ENCODE peak calls at places on chromosomes 3 and 15, in six cellular contexts. M, V, X, Z, W and U are unnamed samples.

GRCh38 chr3:11445883-11446282 is 173.7 kb downstream of the ATG7 start:
- DNase-seq in M (peak), V (peak), X (no peak), Z (no peak), W (no peak), U (no peak)

GRCh38 chr3:128145279-128145678 is 8.0 kb upstream of the EEFSEC start:
- DNase-seq in M (no peak), V (no peak), X (no peak), Z (no peak), W (no peak), U (no peak)

GRCh38 chr15:25177955-25178801 is 223.4 kb downstream of the SNRPN start:
- DNase-seq in M (no peak), V (peak), X (peak), Z (peak), W (no peak), U (peak)

GRCh38 chr3:187941135-187941847 is 196.0 kb upstream of the BCL6 start:
- DNase-seq in M (no peak), V (no peak), X (no peak), Z (no peak), W (no peak), U (no peak)

GRCh38 chr3:77122610-77123009 is 82.7 kb downstream of the ROBO2 start:
- DNase-seq in M (no peak), V (no peak), X (no peak), Z (no peak), W (no peak), U (no peak)

GRCh38 chr3:18302517-18302916 is 122.6 kb downstream of the SATB1 start:
- DNase-seq in M (peak), V (no peak), X (no peak), Z (no peak), W (no peak), U (no peak)

GRCh38 chr3:14369675-14370669 is 32.4 kb upstream of the SLC6A6 start:
- DNase-seq in M (no peak), V (no peak), X (no peak), Z (no peak), W (no peak), U (no peak)

GRCh38 chr3:35659808-35660207 is 20.5 kb downstream of the ARPP21 start:
- DNase-seq in M (no peak), V (no peak), X (no peak), Z (no peak), W (no peak), U (no peak)

GRCh38 chr3:136621628-136622027 is 130.6 kb downstream of the STAG1 start:
- DNase-seq in M (peak), V (no peak), X (no peak), Z (no peak), W (peak), U (no peak)

GRCh38 chr15:42955518-42955917 is 34.9 kb upstream of the TTBK2 start:
- DNase-seq in M (peak), V (no peak), X (no peak), Z (no peak), W (peak), U (no peak)

GRCh38 chr3:52119056-52119455 is 35.2 kb downstream of the POC1A start:
- DNase-seq in M (no peak), V (no peak), X (no peak), Z (no peak), W (no peak), U (no peak)

GRCh38 chr15:27681038-27681437 is 418.1 kb downstream of the OCA2 start:
- DNase-seq in M (no peak), V (no peak), X (no peak), Z (no peak), W (no peak), U (no peak)

GRCh38 chr3:49411550-49411967 is 217 bp downstream of the RHOA start:
- DNase-seq in M (no peak), V (no peak), X (peak), Z (no peak), W (no peak), U (no peak)

GRCh38 chr15:96171842-96172241 is 158.7 kb upstream of the NR2F2 start:
- DNase-seq in M (peak), V (no peak), X (peak), Z (no peak), W (no peak), U (no peak)

DNA sequence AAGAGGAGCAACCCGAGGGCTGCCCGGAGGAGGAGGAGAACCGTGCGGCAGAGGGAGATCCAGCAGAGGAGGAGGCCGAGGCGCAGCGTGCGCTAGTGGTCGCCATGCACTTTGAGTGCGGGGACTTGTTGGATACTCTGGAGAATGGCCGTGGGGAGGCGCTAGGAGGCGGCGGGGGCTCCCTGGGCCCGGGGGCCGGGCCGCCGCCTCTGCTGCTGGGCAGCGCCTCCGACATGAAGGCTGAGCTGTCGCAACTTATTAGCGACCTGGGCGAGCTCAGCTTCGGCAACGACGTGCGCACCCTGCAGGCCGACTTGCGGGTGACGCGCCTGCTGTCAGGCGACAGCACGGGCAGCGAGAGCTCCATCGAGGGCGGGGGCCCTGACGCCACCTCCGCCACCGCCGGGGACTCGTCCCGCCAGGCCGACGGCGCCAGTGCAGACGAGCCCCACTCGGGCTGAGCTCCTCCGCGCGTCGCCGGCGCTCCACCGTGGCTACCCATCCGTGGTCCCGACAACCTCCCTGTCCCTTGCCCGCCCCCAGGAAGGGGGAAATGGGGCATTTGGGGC is 2.0 kb downstream of the FAM43A start:
- DNase-seq in M (peak), V (peak), X (peak), Z (peak), W (no peak), U (peak)
- TF ChIP-seq CTCF in M (peak), V (peak), X (peak), Z (peak), W (no peak), U (peak)

DNA sequence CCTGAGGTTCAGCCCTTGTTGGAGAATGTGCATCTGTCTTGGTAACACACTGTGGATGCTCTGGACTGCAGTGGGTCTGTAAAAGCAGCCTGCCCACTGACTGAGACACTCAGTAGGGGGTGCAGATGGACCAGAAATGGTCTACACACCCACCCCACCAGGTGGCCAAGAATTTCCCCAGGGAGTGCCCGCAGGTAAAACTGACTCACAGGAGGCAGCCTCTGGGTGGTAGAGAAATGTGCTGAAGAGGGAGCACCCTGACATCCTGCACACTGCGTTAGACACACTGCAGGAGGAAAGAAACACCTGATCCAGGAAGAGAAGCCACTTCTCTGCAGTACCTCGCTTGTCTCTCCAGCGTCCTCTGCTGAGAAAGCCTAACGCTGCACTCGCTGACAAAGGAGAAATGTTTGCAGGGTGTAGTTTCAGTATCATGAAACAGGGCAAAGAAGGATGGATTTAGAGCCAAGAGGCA is 109.5 kb upstream of the ABHD17C start:
- DNase-seq in M (no peak), V (no peak), X (no peak), Z (no peak), W (no peak), U (no peak)
- TF ChIP-seq CTCF in M (no peak), V (no peak), X (no peak), Z (no peak), W (no peak), U (no peak)

DNA sequence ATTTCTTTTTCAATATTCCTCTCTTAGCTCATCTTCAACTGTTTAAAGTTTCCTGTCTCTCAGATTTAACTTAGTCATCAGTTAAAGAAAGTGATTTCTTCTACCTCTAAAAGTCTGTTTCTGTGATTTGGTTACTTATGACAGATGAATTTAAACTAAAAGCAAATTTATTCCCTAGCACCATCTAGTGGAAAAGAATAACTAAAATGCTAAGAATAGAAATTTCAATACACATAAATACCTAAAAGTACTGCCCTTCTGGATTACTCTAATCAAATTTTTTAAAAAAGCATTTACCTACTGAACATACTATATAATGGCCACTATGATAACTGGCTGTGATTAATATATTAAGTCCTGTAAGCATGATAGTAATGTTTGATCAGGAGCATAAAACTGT is 14.0 kb upstream of the ZCWPW2 start:
- DNase-seq in M (peak), V (no peak), X (no peak), Z (no peak), W (no peak), U (no peak)
- TF ChIP-seq CTCF in M (peak), V (no peak), X (peak), Z (peak), W (peak), U (peak)

GRCh38 chr3:124391774-124392173 is 338.5 kb upstream of the UMPS start:
- DNase-seq in M (no peak), V (no peak), X (no peak), Z (no peak), W (no peak), U (no peak)
- TF ChIP-seq CTCF in M (no peak), V (no peak), X (peak), Z (no peak), W (no peak), U (no peak)

DNA sequence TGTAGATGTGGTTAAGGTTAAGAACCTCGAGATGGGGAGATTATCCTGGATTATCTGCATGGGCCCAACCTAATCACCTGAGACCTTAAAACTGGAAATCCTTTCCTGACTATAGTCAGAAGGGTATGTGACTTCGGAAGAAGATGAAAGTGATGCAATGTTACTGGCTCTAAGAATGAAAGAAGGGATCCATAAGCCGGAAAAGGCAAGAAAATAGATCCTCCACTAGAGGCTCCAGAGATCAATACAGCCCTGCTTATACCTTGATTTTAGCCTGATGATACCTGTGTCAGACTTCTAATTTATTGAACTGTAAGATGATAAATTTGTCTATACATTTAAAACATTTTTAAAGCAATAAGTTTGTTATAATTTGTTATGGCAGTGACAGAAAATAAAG is 21.5 kb upstream of the GASK1A start:
- DNase-seq in M (no peak), V (no peak), X (no peak), Z (no peak), W (no peak), U (no peak)
- TF ChIP-seq CTCF in M (peak), V (no peak), X (peak), Z (no peak), W (no peak), U (peak)